ENCODE peak calls at places on chromosomes 16 and 17, in eight cellular contexts. Q is neural progenitor cell, N is mesenchymal stem cell, P is astrocyte, K is HCT116, G is mesendoderm, M is H1, J is IMR-90. D is an unnamed sample. For H3K4me1, the result is how much of the 10 kb centered on the place peaks cover.

GRCh38 chr17:6483507-6483906 is 39.3 kb downstream of the PIMREG start:
- DNase-seq in Q (no peak), J (no peak), G (no peak), M (no peak), N (no peak), P (no peak), K (no peak), D (no peak)

GRCh38 chr16:64933890-64934289 is 188.0 kb downstream of the CDH11 start:
- DNase-seq in K (no peak), P (peak), J (peak), G (no peak), Q (peak), N (no peak), M (no peak), D (no peak)

GRCh38 chr17:57601328-57601727 is 143.8 kb downstream of the CCDC182 start:
- DNase-seq in J (no peak), P (peak), K (no peak), N (peak), M (no peak), Q (no peak), G (peak), D (no peak)

GRCh38 chr16:1613728-1614225 is 1.6 kb downstream of the CRAMP1 start:
- DNase-seq in K (no peak), M (no peak), J (no peak), Q (peak), N (peak), G (peak), P (no peak), D (no peak)

GRCh38 chr16:56332464-56333079 is 92.8 kb downstream of the AMFR start:
- DNase-seq in P (peak), K (peak), Q (peak), G (peak), J (peak), M (no peak), N (peak), D (no peak)

GRCh38 chr17:28792877-28793666 is 49.3 kb downstream of the TRAF4 start:
- DNase-seq in G (peak), M (no peak), Q (no peak), P (no peak), J (peak), K (no peak), N (peak), D (no peak)

GRCh38 chr16:57623251-57624043 is 5.0 kb upstream of the ADGRG1 start:
- DNase-seq in J (peak), N (peak), M (no peak), P (peak), G (peak), Q (peak), K (peak), D (peak)

GRCh38 chr16:75697571-75697970 is 3.7 kb downstream of the DUXB start:
- DNase-seq in M (no peak), G (no peak), J (no peak), P (no peak), N (no peak), Q (no peak), K (no peak), D (no peak)

GRCh38 chr17:54013117-54013516 is 190.4 kb downstream of the KIF2B start:
- DNase-seq in J (no peak), M (no peak), N (no peak), G (peak), K (no peak), Q (no peak), P (no peak), D (no peak)

GRCh38 chr16:14549789-14550153 is 80.3 kb downstream of the PARN start:
- DNase-seq in M (no peak), J (no peak), P (no peak), Q (no peak), N (no peak), K (no peak), G (no peak), D (no peak)

GRCh38 chr16:6835941-6836340 is 496.7 kb upstream of the RBFOX1 start:
- DNase-seq in M (no peak), G (no peak), N (no peak), K (no peak), Q (no peak), J (no peak), P (no peak), D (no peak)

GRCh38 chr16:57601801-57602478 is 26.5 kb upstream of the ADGRG1 start:
- DNase-seq in J (no peak), K (no peak), P (peak), Q (no peak), M (no peak), N (no peak), G (no peak), D (no peak)

GRCh38 chr17:16925461-16926060 is 46.4 kb downstream of the TNFRSF13B start:
- DNase-seq in J (no peak), P (no peak), N (no peak), M (no peak), G (no peak), K (no peak), Q (no peak), D (no peak)

GRCh38 chr16:59604331-59604730 is 870.2 kb upstream of the GOT2 start:
- DNase-seq in K (no peak), M (no peak), J (peak), P (no peak), Q (no peak), G (no peak), N (no peak), D (no peak)

GRCh38 chr17:58231644-58232043 is 6.7 kb upstream of the LPO start:
- DNase-seq in P (peak), J (peak), G (no peak), K (no peak), M (no peak), Q (no peak), N (no peak), D (no peak)

GRCh38 chr16:35689764-35690163 is 2230.4 kb downstream of the TP53TG3F start:
- DNase-seq in K (no peak), J (no peak), G (no peak), Q (no peak), P (no peak), M (no peak), N (no peak), D (no peak)

GRCh38 chr17:36722121-36722902 is 120.9 kb downstream of the MRM1 start:
- DNase-seq in K (no peak), M (no peak), N (peak), J (peak), Q (peak), P (peak), G (peak), D (no peak)

GRCh38 chr16:2912330-2913199 is 834 bp downstream of the FLYWCH1 start:
- DNase-seq in G (peak), K (no peak), P (peak), M (no peak), J (peak), Q (peak), N (peak), D (no peak)

GRCh38 chr16:69199382-69199781 is 12.4 kb downstream of the SNTB2 start:
- DNase-seq in M (no peak), K (no peak), J (peak), Q (no peak), G (no peak), P (peak), N (peak), D (peak)

GRCh38 chr17:48540213-48540612 is 4.7 kb downstream of the HOXB2 start:
- DNase-seq in P (peak), K (no peak), M (no peak), Q (no peak), J (peak), N (peak), G (no peak), D (no peak)

GRCh38 chr17:50037321-50038107 is 18.4 kb upstream of the ITGA3 start:
- DNase-seq in J (peak), G (no peak), Q (no peak), P (peak), N (peak), K (no peak), M (no peak), D (peak)

GRCh38 chr16:72908362-72908838 is 139.5 kb downstream of the ZFHX3 start:
- DNase-seq in P (no peak), J (no peak), G (no peak), K (no peak), Q (no peak), N (no peak), M (no peak), D (no peak)

GRCh38 chr16:3135120-3135715 is 389 bp downstream of the ZNF213 start:
- DNase-seq in N (no peak), J (no peak), G (no peak), P (no peak), Q (no peak), M (no peak), K (no peak), D (no peak)

GRCh38 chr17:50354198-50354597 is 8.3 kb downstream of the XYLT2 start:
- DNase-seq in P (no peak), K (no peak), G (no peak), M (no peak), N (no peak), J (no peak), Q (no peak), D (no peak)

GRCh38 chr17:13333661-13334060 is 268.1 kb downstream of the HS3ST3A1 start:
- DNase-seq in K (no peak), P (no peak), Q (no peak), M (no peak), J (no peak), G (no peak), N (no peak), D (no peak)

GRCh38 chr16:55376045-55376444 is 52.0 kb downstream of the IRX6 start:
- DNase-seq in P (no peak), K (no peak), G (no peak), Q (no peak), M (no peak), N (no peak), J (no peak), D (no peak)

GRCh38 chr17:40485851-40486512 is 15.4 kb downstream of the TNS4 start:
- DNase-seq in N (peak), J (peak), Q (no peak), M (no peak), K (peak), P (peak), G (peak), D (peak)

GRCh38 chr17:16398270-16399267 is 16.8 kb upstream of the TRPV2 start:
- DNase-seq in G (peak), Q (no peak), P (no peak), J (no peak), K (no peak), M (no peak), N (peak), D (no peak)

GRCh38 chr17:13321932-13322701 is 279.6 kb downstream of the HS3ST3A1 start:
- DNase-seq in M (no peak), N (peak), G (no peak), Q (no peak), P (no peak), K (no peak), J (no peak), D (no peak)

GRCh38 chr16:25064967-25065366 is 46.6 kb upstream of the LCMT1 start:
- DNase-seq in J (peak), Q (peak), N (no peak), K (no peak), G (no peak), M (no peak), P (peak), D (no peak)

GRCh38 chr17:44043326-44043725 is 23.1 kb downstream of the LSM12 start:
- DNase-seq in N (peak), P (no peak), Q (no peak), J (peak), M (no peak), K (no peak), G (no peak), D (no peak)

GRCh38 chr16:50427107-50427506 is 58.3 kb upstream of the BRD7 start:
- DNase-seq in M (no peak), P (no peak), J (no peak), N (no peak), K (no peak), G (no peak), Q (no peak), D (no peak)

GRCh38 chr17:7080445-7081041 is 492 bp upstream of the CLEC10A start:
- DNase-seq in J (no peak), K (no peak), P (no peak), G (no peak), M (no peak), Q (no peak), N (no peak), D (no peak)

GRCh38 chr17:26962255-26963162 is 331.4 kb upstream of the WSB1 start:
- DNase-seq in N (no peak), J (no peak), P (no peak), Q (peak), M (no peak), K (no peak), G (no peak), D (no peak)

GRCh38 chr17:50290074-50290702 is 15.9 kb downstream of the TMEM92 start:
- DNase-seq in K (peak), P (peak), Q (no peak), G (peak), N (peak), M (no peak), J (peak), D (peak)

DNA sequence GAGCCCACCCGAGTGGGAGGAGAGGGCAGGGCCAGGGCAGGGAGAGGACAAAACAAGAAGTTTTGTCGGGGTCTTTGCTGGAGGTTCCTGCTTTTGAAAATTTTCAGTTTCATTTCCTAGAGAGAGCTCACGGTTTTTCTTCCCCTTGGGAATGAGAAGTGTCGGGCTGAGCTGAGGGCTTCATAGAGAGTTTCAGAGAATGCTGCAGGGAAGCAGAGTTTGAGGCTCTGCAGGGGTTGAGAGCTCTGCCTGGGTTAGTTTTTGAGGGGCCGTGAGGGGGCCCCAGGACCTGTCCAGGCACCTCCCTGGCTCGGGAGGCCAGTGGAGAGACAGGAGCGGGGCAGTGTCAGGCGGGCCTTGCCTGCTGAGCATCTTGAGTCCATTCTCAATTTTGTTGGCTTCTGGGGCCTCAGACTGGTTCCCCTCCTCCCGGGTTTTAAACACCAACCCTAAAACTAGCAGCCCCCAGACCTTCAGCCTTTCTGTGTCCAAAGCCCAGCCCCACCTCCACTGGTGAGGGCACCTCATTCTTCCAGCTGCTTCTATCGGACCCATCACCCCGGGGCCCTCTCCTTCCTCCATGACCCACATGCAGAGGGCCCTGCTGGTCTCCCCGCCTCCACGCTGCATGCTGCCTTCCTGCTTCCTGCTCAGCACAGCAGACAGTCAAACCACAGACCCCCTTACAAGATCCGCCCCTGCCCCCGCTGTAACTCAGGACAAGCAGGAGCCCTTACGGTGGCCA is 3.6 kb downstream of the RNF213 start:
- DNase-seq in K (no peak), M (no peak), N (no peak), P (no peak), J (no peak), G (no peak), Q (no peak), D (no peak)
- H3K4me1 ChIP-seq in K (under half), M (under half), N (under half), P (under half), J (under half), G (under half), Q (under half), D (under half)

GRCh38 chr17:82231312-82231561 is 2.4 kb downstream of the SLC16A3 start:
- DNase-seq in M (no peak), K (no peak), N (no peak), P (no peak), J (no peak), Q (no peak), G (no peak), D (no peak)

GRCh38 chr17:82234211-82235055 is 5.6 kb downstream of the SLC16A3 start:
- DNase-seq in K (no peak), J (no peak), G (no peak), M (no peak), P (no peak), Q (no peak), N (no peak), D (no peak)

GRCh38 chr17:82232322-82232785 is 3.5 kb downstream of the SLC16A3 start:
- DNase-seq in M (no peak), J (no peak), Q (no peak), K (no peak), P (no peak), G (no peak), N (no peak), D (no peak)

GRCh38 chr17:82231562-82232321 is 2.9 kb downstream of the SLC16A3 start:
- DNase-seq in N (peak), M (no peak), G (peak), P (no peak), Q (peak), J (peak), K (no peak), D (no peak)

DNA sequence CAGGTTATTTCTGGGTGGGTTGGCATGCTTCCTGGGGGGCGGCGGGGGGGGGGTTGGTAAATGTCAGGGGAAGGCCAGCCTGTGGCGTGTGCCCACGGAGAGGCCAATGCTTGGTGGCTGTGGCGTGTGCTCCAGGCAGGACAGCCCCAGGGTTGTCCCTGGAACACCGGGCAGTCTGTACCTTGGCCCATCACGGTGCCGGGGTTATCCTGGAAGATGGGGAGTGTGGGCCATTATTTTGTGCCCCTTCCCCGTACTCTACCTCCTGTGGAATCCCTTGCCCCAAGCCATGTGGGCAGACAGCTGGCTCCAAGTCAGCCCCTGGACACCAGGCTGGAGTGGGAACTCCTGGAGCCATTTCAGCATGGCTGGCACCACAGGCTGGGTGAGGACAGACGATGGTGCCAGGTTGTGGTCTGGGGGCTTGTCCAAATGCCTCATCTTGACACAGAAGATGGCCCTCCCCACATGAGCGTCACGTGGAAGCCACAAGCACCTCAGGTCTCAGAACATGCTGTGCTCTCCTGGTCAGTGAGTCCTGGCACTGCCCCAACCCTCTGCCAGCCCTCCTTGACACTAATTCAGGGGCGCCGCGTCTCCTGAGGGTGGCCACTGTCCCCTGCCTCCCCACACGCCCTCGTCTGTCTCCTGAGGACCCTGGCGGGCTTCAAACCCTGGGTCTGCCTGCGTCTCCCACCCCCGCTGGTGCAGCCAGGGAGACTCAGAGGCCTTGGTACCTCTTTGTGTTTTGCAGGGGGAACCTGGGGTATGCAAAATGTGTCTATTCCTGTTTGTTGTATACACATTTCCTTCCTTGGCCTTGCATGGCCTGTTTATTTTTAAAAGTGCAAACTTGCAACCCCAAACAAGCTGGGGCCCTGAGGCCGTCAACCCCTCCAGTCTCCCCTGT is 4.3 kb downstream of the SLC16A3 start:
- DNase-seq in P (no peak), K (no peak), J (no peak), N (no peak), Q (no peak), G (no peak), M (no peak), D (no peak)
- H3K4me2 ChIP-seq in P (no peak), K (peak), J (no peak), N (no peak), Q (peak), G (no peak), M (no peak), D (no peak)

DNA sequence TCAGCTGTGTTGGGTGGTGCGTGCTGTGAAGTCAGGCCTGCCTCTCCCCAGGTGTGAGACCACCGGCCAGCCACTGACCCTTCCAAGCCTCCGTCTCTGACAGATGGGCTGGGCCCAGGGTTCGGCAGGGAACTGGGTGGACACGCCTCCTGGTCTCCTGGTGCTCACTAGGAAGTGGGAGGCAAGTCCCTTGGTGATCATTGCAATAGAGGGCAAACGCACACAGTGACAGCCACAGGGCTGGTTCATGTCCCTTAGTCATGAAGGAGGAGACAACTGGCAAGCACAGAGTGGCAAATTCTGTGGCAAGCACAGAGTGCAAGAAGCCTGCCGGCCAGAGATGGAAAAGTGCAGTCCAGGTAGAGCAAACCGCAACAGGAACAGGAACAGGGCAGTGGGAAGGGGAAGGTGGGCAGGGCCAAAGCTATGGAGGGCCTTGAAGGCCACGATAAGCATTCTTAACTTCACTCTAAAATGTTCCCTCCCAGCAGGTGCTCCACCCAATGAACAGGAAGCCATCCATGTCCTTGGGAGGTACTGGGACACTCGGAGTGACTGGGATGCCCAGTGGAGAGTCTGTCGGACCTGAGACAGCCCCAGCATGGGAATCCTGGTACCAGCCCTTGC is 21.9 kb downstream of the USP7 start:
- DNase-seq in M (no peak), G (no peak), Q (no peak), J (no peak), K (no peak), N (no peak), P (no peak), D (no peak)
- H3K4me1 ChIP-seq in M (under half), G (under half), Q (under half), J (under half), K (under half), N (under half), P (under half), D (under half)

GRCh38 chr16:53378138-53378537 is 56.1 kb upstream of the RBL2 start:
- DNase-seq in G (peak), N (no peak), P (no peak), J (no peak), Q (no peak), K (no peak), M (no peak), D (peak)
- H3K4me2 ChIP-seq in G (no peak), N (no peak), P (no peak), J (no peak), Q (no peak), K (no peak), M (no peak), D (peak)

GRCh38 chr17:77489898-77490265 is 349.1 kb downstream of the SEC14L1 start:
- DNase-seq in G (no peak), Q (no peak), M (no peak), N (no peak), K (no peak), J (no peak), P (no peak), D (no peak)

GRCh38 chr17:77490361-77491183 is 349.8 kb downstream of the SEC14L1 start:
- DNase-seq in K (no peak), Q (no peak), J (no peak), M (no peak), P (no peak), N (no peak), G (no peak), D (no peak)

GRCh38 chr17:77487677-77488530 is 347.1 kb downstream of the SEC14L1 start:
- DNase-seq in P (no peak), G (no peak), N (no peak), K (no peak), J (no peak), M (no peak), Q (no peak), D (no peak)

GRCh38 chr17:77488531-77489238 is 347.9 kb downstream of the SEC14L1 start:
- DNase-seq in G (no peak), J (peak), K (no peak), M (no peak), P (no peak), N (no peak), Q (no peak), D (no peak)

GRCh38 chr17:77489239-77489897 is 348.6 kb downstream of the SEC14L1 start:
- DNase-seq in P (no peak), Q (no peak), J (no peak), G (no peak), K (no peak), N (no peak), M (no peak), D (no peak)
- H3K4me1 ChIP-seq in P (under half), Q (under half), J (under half), G (under half), K (under half), N (under half), M (under half), D (under half)

D was measured in keratinocyte.